ENCODE peak calls at places on chromosomes 3 and 15, in four cellular contexts. U is neural progenitor cell, V is IMR-90, Z is thyroid gland. Y is an unnamed sample.
A peak's percentile ranks its signal among the peaks of the same experiment; 100 is the strongest.

GRCh38 chr3:99846472-99846871 is 28.8 kb downstream of the CMSS1 start:
- DNase-seq in V (peak; percentile 47), Z (no peak), U (no peak), Y (no peak)

GRCh38 chr3:73571238-73571741 is 53.5 kb downstream of the PDZRN3 start:
- DNase-seq in V (no peak), U (no peak), Z (no peak), Y (no peak)

GRCh38 chr3:120648290-120648689 is 33.7 kb downstream of the HGD start:
- DNase-seq in Z (no peak), V (peak; percentile 51), U (no peak), Y (no peak)

GRCh38 chr3:150165396-150166094 is 194.8 kb upstream of the PFN2 start:
- DNase-seq in V (no peak), Z (no peak), U (no peak), Y (no peak)

GRCh38 chr15:51380999-51381806 is 39.7 kb downstream of the GLDN start:
- DNase-seq in Z (peak; percentile 51), U (peak; percentile 87), V (peak; percentile 64), Y (no peak)

GRCh38 chr3:37641556-37641955 is 220.1 kb upstream of the CTDSPL start:
- DNase-seq in V (no peak), Z (no peak), U (no peak), Y (no peak)

GRCh38 chr3:33991673-33992072 is 193.2 kb downstream of the PDCD6IP start:
- DNase-seq in U (no peak), V (no peak), Z (no peak), Y (no peak)

GRCh38 chr3:99286266-99286845 is 352.0 kb upstream of the COL8A1 start:
- DNase-seq in Z (no peak), V (no peak), U (no peak), Y (no peak)

GRCh38 chr3:186826978-186827857 is 15.3 kb upstream of the ADIPOQ start:
- DNase-seq in U (peak; percentile 96), V (peak; percentile 72), Z (peak; percentile 80), Y (peak; percentile 78)

GRCh38 chr15:44734839-44735481 is 1.4 kb upstream of the TRIM69 start:
- DNase-seq in Z (no peak), U (no peak), V (no peak), Y (no peak)

GRCh38 chr15:69919816-69920215 is 177.9 kb downstream of the TLE3 start:
- DNase-seq in U (peak; percentile 95), V (no peak), Z (no peak), Y (no peak)

GRCh38 chr3:58494107-58494506 is 2.2 kb downstream of the KCTD6 start:
- DNase-seq in V (no peak), U (no peak), Z (no peak), Y (no peak)

GRCh38 chr3:58490860-58491501 is 915 bp upstream of the KCTD6 start:
- DNase-seq in V (no peak), U (no peak), Z (peak; percentile 29), Y (no peak)

GRCh38 chr3:58491506-58492384 is at the start of gene KCTD6:
- DNase-seq in Z (peak; percentile 92), U (peak; percentile 97), V (peak; percentile 92), Y (peak; percentile 75)

GRCh38 chr3:58495101-58495500 is 3.2 kb downstream of the KCTD6 start:
- DNase-seq in U (no peak), V (peak; percentile 30), Z (no peak), Y (no peak)

GRCh38 chr3:58492385-58492970 is 582 bp downstream of the KCTD6 start:
- DNase-seq in V (no peak), Z (peak; percentile 18), U (no peak), Y (no peak)
- H3K27ac ChIP-seq in V (peak overlapping the region; percentile 30), Z (peak overlapping the region; percentile 78), U (no peak overlapping the region), Y (no peak overlapping the region)

GRCh38 chr3:46709147-46709654 is 8.0 kb downstream of the TMIE start:
- DNase-seq in V (no peak), Z (no peak), U (no peak), Y (no peak)

GRCh38 chr3:46709721-46710120 is 7.9 kb downstream of the PRSS50 start:
- DNase-seq in V (no peak), U (no peak), Z (no peak), Y (no peak)

GRCh38 chr3:46707601-46708011 is 6.4 kb downstream of the TMIE start:
- DNase-seq in U (no peak), V (no peak), Z (no peak), Y (no peak)

GRCh38 chr3:46706771-46707582 is 5.8 kb downstream of the TMIE start:
- DNase-seq in V (no peak), Z (no peak), U (no peak), Y (no peak)

DNA sequence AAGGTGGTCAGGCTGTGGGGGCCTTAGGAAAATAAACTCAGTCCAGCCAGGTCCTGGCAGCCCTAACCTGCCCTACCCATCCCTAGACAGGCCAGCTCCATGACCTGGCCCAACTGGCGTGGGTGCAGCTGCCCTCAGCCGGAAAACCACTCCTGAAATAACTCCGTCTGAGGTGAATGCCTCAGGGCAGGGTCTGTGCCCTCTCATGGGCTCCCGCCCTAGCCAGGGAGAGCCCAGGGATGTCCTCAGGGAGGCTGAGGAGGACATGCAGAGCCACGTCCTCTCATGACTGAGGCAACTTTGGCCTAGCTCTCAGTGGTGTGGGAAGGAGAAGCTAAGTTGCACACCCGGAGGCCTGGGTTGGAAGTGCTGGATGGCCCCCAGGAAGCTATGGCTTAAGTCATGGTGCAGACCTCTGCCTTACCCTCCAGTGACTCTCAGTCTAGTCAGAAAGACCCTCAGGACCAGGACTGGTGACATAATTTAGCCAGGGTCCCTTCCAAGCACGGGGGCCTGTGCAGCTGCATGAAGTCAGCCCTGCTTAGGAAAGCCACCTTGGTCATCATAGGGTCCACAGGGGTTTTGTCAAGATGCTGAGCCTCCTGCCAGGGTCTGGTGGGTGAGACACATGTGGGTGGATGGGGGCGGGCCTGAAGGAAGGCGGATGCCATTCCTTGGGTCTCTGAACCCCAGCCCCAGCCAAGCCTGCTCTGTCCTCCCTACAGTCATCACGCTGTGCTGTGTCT is 7.4 kb downstream of the TMIE start:
- DNase-seq in V (no peak), U (no peak), Z (no peak), Y (no peak)
- TF ChIP-seq CTCF in V (no peak), U (no peak), Z (no peak), Y (no peak)

GRCh38 chr15:99098426-99098825 is 6.5 kb upstream of the SYNM start:
- DNase-seq in V (no peak), U (no peak), Z (no peak), Y (no peak)
- H3K27me3 ChIP-seq in V (peaks cover 18% of the 10 kb centered on the region), U (peaks cover 75% of the 10 kb centered on the region), Z (no peaks in the 10 kb centered on the region), Y (peaks cover 42% of the 10 kb centered on the region)

GRCh38 chr3:43411429-43411828 is 125.1 kb downstream of the SNRK start:
- DNase-seq in U (no peak), V (no peak), Z (peak; percentile 74), Y (no peak)

GRCh38 chr3:43410575-43410974 is 124.2 kb downstream of the SNRK start:
- DNase-seq in Z (no peak), U (no peak), V (peak; percentile 62), Y (no peak)

GRCh38 chr3:43401171-43401570 is 114.8 kb downstream of the SNRK start:
- DNase-seq in V (no peak), Z (no peak), U (no peak), Y (no peak)

GRCh38 chr3:43405888-43406636 is 119.7 kb downstream of the SNRK start:
- DNase-seq in U (no peak), V (peak; percentile 92), Z (no peak), Y (no peak)

GRCh38 chr3:43406637-43407023 is 120.3 kb downstream of the SNRK start:
- DNase-seq in U (no peak), V (no peak), Z (no peak), Y (no peak)
- H3K27ac ChIP-seq in U (no peak overlapping the region), V (no peak overlapping the region), Z (no peak overlapping the region), Y (no peak overlapping the region)

GRCh38 chr3:169165196-169166159 is 498.0 kb downstream of the MECOM start:
- DNase-seq in U (no peak), V (no peak), Z (no peak), Y (no peak)
- TF ChIP-seq CTCF in U (no peak), V (no peak), Z (no peak), Y (no peak)

DNA sequence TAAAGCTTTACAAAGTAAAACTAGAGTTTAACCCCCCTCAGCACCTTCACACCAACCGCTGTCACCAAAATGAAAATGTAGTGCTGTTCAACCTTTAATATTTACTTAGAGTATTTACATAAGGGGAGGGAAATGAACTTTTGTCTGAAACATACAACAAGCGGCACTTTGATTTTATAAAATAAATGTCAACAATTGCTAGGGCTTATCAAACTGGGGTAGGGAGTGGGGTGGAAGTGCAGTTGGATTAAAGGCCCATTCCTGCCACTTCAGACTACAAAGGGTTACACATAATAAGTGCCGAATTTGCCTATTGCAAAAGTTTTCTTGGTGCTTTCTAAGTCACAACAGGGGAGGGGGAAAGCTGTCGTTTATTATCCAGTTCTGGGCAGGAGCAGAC is 16.7 kb downstream of the SOX2 start:
- DNase-seq in Z (no peak), U (no peak), V (no peak), Y (no peak)
- H3K27me3 ChIP-seq in Z (peaks cover 38% of the 10 kb centered on the region), U (no peaks in the 10 kb centered on the region), V (peaks cover 42% of the 10 kb centered on the region), Y (peaks cover 77% of the 10 kb centered on the region)

GRCh38 chr3:194034556-194035336 is 101.2 kb upstream of the HES1 start:
- DNase-seq in U (no peak), V (no peak), Z (peak; percentile 46), Y (no peak)
- H3K27ac ChIP-seq in U (no peak overlapping the region), V (no peak overlapping the region), Z (no peak overlapping the region), Y (no peak overlapping the region)

GRCh38 chr3:155972885-155973584 is 102.6 kb downstream of the GMPS start:
- DNase-seq in V (no peak), U (no peak), Z (no peak), Y (no peak)

GRCh38 chr3:155981669-155982068 is 111.2 kb downstream of the GMPS start:
- DNase-seq in Z (no peak), U (no peak), V (peak; percentile 13), Y (no peak)

GRCh38 chr3:155979746-155980145 is 109.3 kb downstream of the GMPS start:
- DNase-seq in U (no peak), Z (no peak), V (peak; percentile 61), Y (no peak)

GRCh38 chr3:155983834-155984474 is 113.5 kb downstream of the GMPS start:
- DNase-seq in U (no peak), Z (no peak), V (peak; percentile 30), Y (no peak)

DNA sequence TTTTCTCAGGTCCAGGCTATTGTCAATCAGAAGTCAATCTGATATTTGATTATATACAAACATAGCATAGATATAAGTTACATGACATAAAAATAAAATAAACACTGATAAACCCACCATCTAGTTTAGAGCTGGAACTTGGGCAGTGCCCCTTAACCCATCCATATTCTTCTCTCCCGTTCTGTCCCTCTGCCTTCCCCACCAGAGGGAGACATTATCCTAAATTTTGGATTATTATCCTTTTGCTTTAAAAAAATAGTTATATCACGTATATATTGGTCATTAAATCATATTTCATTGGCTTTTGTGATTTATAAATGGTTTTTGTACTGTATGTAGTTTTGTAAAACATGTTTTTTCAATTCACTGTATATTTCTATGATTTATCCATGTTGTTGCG is 107.9 kb downstream of the GMPS start:
- DNase-seq in Z (no peak), U (no peak), V (no peak), Y (no peak)
- TF ChIP-seq CTCF in Z (no peak), U (peak; percentile 54), V (peak; percentile 28), Y (no peak)

GRCh38 chr15:73751896-73752816 is 995 bp downstream of the INSYN1 start:
- DNase-seq in Z (no peak), V (no peak), U (peak; percentile 59), Y (no peak)

GRCh38 chr15:73752817-73753214 is 335 bp downstream of the INSYN1 start:
- DNase-seq in V (no peak), Z (peak; percentile 19), U (peak; percentile 77), Y (no peak)

GRCh38 chr15:73750441-73750840 is 2.7 kb downstream of the INSYN1 start:
- DNase-seq in V (no peak), Z (no peak), U (no peak), Y (no peak)

GRCh38 chr15:73750951-73751350 is 2.2 kb downstream of the INSYN1 start:
- DNase-seq in V (no peak), Z (no peak), U (no peak), Y (no peak)

GRCh38 chr15:73751481-73751880 is 1.7 kb downstream of the INSYN1 start:
- DNase-seq in Z (no peak), V (no peak), U (no peak), Y (no peak)
- H3K27me3 ChIP-seq in Z (peaks cover 7% of the 10 kb centered on the region), V (peaks cover 83% of the 10 kb centered on the region), U (peaks cover 46% of the 10 kb centered on the region), Y (peaks cover 63% of the 10 kb centered on the region)